ENCODE peak calls at places on chromosomes 12 and 14, in five cellular contexts. L, R, Z, A and J are unnamed samples.

GRCh38 chr14:96261772-96262485 is 5.9 kb downstream of the BDKRB1 start:
- DNase-seq in L (no peak), R (no peak), Z (no peak), A (no peak), J (no peak)

GRCh38 chr14:55107766-55108554 is 21.1 kb upstream of the LGALS3 start:
- DNase-seq in L (peak), R (no peak), Z (peak), A (no peak), J (peak)

GRCh38 chr14:68987653-68988036 is 8.5 kb upstream of the ACTN1 start:
- DNase-seq in L (no peak), R (no peak), Z (no peak), A (no peak), J (no peak)

GRCh38 chr12:108689314-108690190 is 41.8 kb downstream of the CORO1C start:
- DNase-seq in L (peak), R (no peak), Z (no peak), A (no peak), J (no peak)

GRCh38 chr14:99476864-99477263 is 3.8 kb downstream of the SETD3 start:
- DNase-seq in L (no peak), R (no peak), Z (no peak), A (no peak), J (no peak)

GRCh38 chr14:104326848-104327247 is 188.5 kb downstream of the KIF26A start:
- DNase-seq in L (no peak), R (no peak), Z (no peak), A (no peak), J (no peak)

GRCh38 chr14:102749833-102750775 is 27.1 kb upstream of the TRAF3 start:
- DNase-seq in L (no peak), R (no peak), Z (no peak), A (peak), J (no peak)

GRCh38 chr14:89773644-89774316 is 180.8 kb downstream of the EFCAB11 start:
- DNase-seq in L (peak), R (no peak), Z (no peak), A (peak), J (peak)

GRCh38 chr14:91418387-91419043 is 895 bp upstream of the CCDC88C start:
- DNase-seq in L (peak), R (no peak), Z (no peak), A (peak), J (peak)

GRCh38 chr12:97960741-97961608 is 498.4 kb downstream of the RMST start:
- DNase-seq in L (peak), R (no peak), Z (no peak), A (peak), J (peak)